ENCODE peak calls at places on chromosomes 11 and 22, in four cellular contexts. H is stimulated activated effector memory CD8-positive, alpha-beta T cell treated with anti-CD3 and anti-CD28 coated beads, Interleukin-12 subunit alpha, Interleukin-12 subunit beta, amount 100 ng/mL, for 72 hours; B is amniotic stem cell; V is HEK293T. Y is an unnamed sample.

GRCh38 chr22:37563153-37564081 is 3.1 kb downstream of the CDC42EP1 start:
- DNase-seq in B (peak; percentile 83), H (no peak), V (no peak), Y (no peak)

GRCh38 chr11:100403817-100404216 is 283.3 kb upstream of the ARHGAP42 start:
- DNase-seq in H (no peak), B (no peak), V (no peak), Y (no peak)

GRCh38 chr11:74634537-74634936 is 42.2 kb downstream of the POLD3 start:
- DNase-seq in B (no peak), V (no peak), H (no peak), Y (no peak)

GRCh38 chr11:70244698-70245097 is 25.8 kb upstream of the PPFIA1 start:
- DNase-seq in B (no peak), V (no peak), H (no peak), Y (no peak)

GRCh38 chr11:49995559-49995958 is 13.2 kb upstream of the OR4C12 start:
- DNase-seq in V (peak; percentile 6), B (no peak), H (peak; percentile 52), Y (no peak)

GRCh38 chr22:35970601-35971417 is 57.8 kb downstream of the RBFOX2 start:
- DNase-seq in B (no peak), V (no peak), H (no peak), Y (no peak)

GRCh38 chr22:25641650-25642049 is 77.2 kb downstream of the GRK3 start:
- DNase-seq in B (no peak), H (no peak), V (no peak), Y (no peak)

GRCh38 chr11:105862736-105863367 is 159.2 kb downstream of the MSANTD4 start:
- DNase-seq in B (peak; percentile 36), V (peak; percentile 23), H (no peak), Y (no peak)

GRCh38 chr11:34332524-34332923 is 25.3 kb downstream of the ABTB2 start:
- DNase-seq in H (no peak), V (no peak), B (no peak), Y (no peak)

GRCh38 chr11:57781529-57781943 is 19.9 kb downstream of the CTNND1 start:
- DNase-seq in H (no peak), V (no peak), B (no peak), Y (no peak)

GRCh38 chr11:68447015-68447801 is 13.3 kb upstream of the PPP6R3 start:
- DNase-seq in B (peak; percentile 17), H (peak; percentile 87), V (peak; percentile 86), Y (peak; percentile 66)

GRCh38 chr22:24333301-24333700 is 62.7 kb downstream of the SPECC1L start:
- DNase-seq in B (peak; percentile 58), H (no peak), V (no peak), Y (no peak)

GRCh38 chr22:27791494-27792241 is 9.9 kb downstream of the MN1 start:
- DNase-seq in V (no peak), B (no peak), H (no peak), Y (no peak)

GRCh38 chr11:86463955-86464354 is 89.3 kb downstream of the CCDC81 start:
- DNase-seq in V (no peak), H (no peak), B (no peak), Y (no peak)

GRCh38 chr11:94776351-94777321 is 8.5 kb downstream of the AMOTL1 start:
- DNase-seq in V (no peak), H (no peak), B (no peak), Y (no peak)

GRCh38 chr22:31244044-31244942 is 32.2 kb downstream of the LIMK2 start:
- DNase-seq in H (no peak), V (no peak), B (peak; percentile 61), Y (no peak)

GRCh38 chr22:43066844-43067385 is 22.3 kb downstream of the TTLL1 start:
- DNase-seq in V (no peak), H (no peak), B (no peak), Y (no peak)

GRCh38 chr11:83006877-83007330 is 64.8 kb downstream of the RAB30 start:
- DNase-seq in V (no peak), B (no peak), H (peak; percentile 61), Y (no peak)

GRCh38 chr11:134292661-134293060 is 16.5 kb downstream of the GLB1L3 start:
- DNase-seq in H (no peak), V (no peak), B (no peak), Y (no peak)

GRCh38 chr11:73334244-73335203 is 26.4 kb downstream of the ARHGEF17 start:
- DNase-seq in B (peak; percentile 47), V (no peak), H (no peak), Y (no peak)

GRCh38 chr11:119702261-119702591 is 26.8 kb downstream of the NECTIN1 start:
- DNase-seq in H (no peak), B (no peak), V (no peak), Y (no peak)

GRCh38 chr22:23199159-23199558 is 18.9 kb downstream of the BCR start:
- DNase-seq in H (no peak), V (no peak), B (no peak), Y (no peak)

GRCh38 chr11:5204787-5205186 is 4.3 kb upstream of the OR51V1 start:
- DNase-seq in H (no peak), V (peak; percentile 15), B (peak; percentile 46), Y (no peak)

GRCh38 chr11:133618500-133618899 is 86.2 kb upstream of the OPCML start:
- DNase-seq in H (no peak), V (no peak), B (no peak), Y (no peak)

GRCh38 chr11:129699711-129700304 is 115.8 kb upstream of the TMEM45B start:
- DNase-seq in H (no peak), B (no peak), V (peak; percentile 6), Y (no peak)

GRCh38 chr22:17444204-17444504 is 74.9 kb downstream of the CECR2 start:
- DNase-seq in V (no peak), H (no peak), B (no peak), Y (no peak)

GRCh38 chr11:70176940-70177689 is 26.0 kb upstream of the FADD start:
- DNase-seq in V (peak; percentile 95), B (no peak), H (peak; percentile 79), Y (peak; percentile 40)

GRCh38 chr11:74179234-74180126 is 8.4 kb downstream of the PPME1 start:
- DNase-seq in V (no peak), B (no peak), H (no peak), Y (no peak)

GRCh38 chr11:35235944-35236666 is 97.1 kb downstream of the CD44 start:
- DNase-seq in V (no peak), B (no peak), H (peak; percentile 64), Y (peak; percentile 48)

GRCh38 chr11:68038718-68039525 is at the start of gene TCIRG1:
- DNase-seq in H (peak; percentile 76), B (peak; percentile 61), V (peak; percentile 82), Y (peak; percentile 25)

GRCh38 chr11:67045314-67045713 is 11.3 kb upstream of the RHOD start:
- DNase-seq in H (no peak), B (no peak), V (no peak), Y (no peak)

GRCh38 chr11:13954591-13954990 is 7.9 kb upstream of the SPON1 start:
- DNase-seq in H (no peak), V (no peak), B (no peak), Y (no peak)

GRCh38 chr11:121716060-121716459 is 263.3 kb upstream of the SORL1-AS1 start:
- DNase-seq in V (no peak), H (no peak), B (no peak), Y (no peak)

GRCh38 chr11:61747389-61748285 is 4.8 kb upstream of the MYRF start:
- DNase-seq in V (peak; percentile 83), H (peak; percentile 80), B (no peak), Y (no peak)

GRCh38 chr22:44224166-44224565 is 43.4 kb downstream of the PARVG start:
- DNase-seq in H (no peak), V (no peak), B (no peak), Y (no peak)

GRCh38 chr11:13260196-13260962 is 17.2 kb upstream of the BMAL1 start:
- DNase-seq in B (no peak), H (no peak), V (no peak), Y (no peak)

GRCh38 chr11:120547871-120548681 is 36.5 kb downstream of the GRIK4 start:
- DNase-seq in V (no peak), H (no peak), B (peak; percentile 90), Y (no peak)

Y was measured in T follicular helper cell.